ENCODE peak calls at places on chromosomes 5 and 9, in five cellular contexts. X is BJ, I is body of pancreas, F is coronary artery, E is retinal pigment epithelial cell. V is an unnamed sample.

GRCh38 chr5:9057406-9058000 is 488.4 kb downstream of the SEMA5A start:
- DNase-seq in E (no peak), I (no peak), F (no peak), X (no peak), V (no peak)

GRCh38 chr5:61171479-61171878 is 9.2 kb upstream of the SMIM15 start:
- DNase-seq in E (no peak), I (no peak), X (no peak), F (no peak), V (no peak)

GRCh38 chr9:133545494-133546286 is 11.2 kb downstream of the ADAMTSL2 start:
- DNase-seq in X (no peak), I (no peak), F (no peak), E (no peak), V (no peak)

GRCh38 chr5:50575745-50576144 is 90.7 kb upstream of the PARP8 start:
- DNase-seq in I (no peak), X (no peak), E (no peak), F (no peak), V (no peak)

GRCh38 chr9:134405527-134405926 is 79.3 kb downstream of the RXRA start:
- DNase-seq in E (no peak), F (no peak), X (no peak), I (no peak), V (no peak)

GRCh38 chr9:2018162-2018643 is 3.1 kb downstream of the SMARCA2 start:
- DNase-seq in F (no peak), E (no peak), I (no peak), X (no peak), V (no peak)

GRCh38 chr5:98031926-98032325 is 741.5 kb upstream of the RGMB start:
- DNase-seq in X (no peak), E (no peak), F (no peak), I (no peak), V (no peak)

GRCh38 chr5:16234598-16234997 is 55.0 kb upstream of the MARCHF11 start:
- DNase-seq in I (no peak), F (no peak), E (no peak), X (no peak), V (no peak)

GRCh38 chr5:170216262-170216864 is 16.4 kb upstream of the C5orf58 start:
- DNase-seq in F (no peak), I (no peak), X (no peak), E (peak; percentile 33), V (no peak)

GRCh38 chr9:96646081-96646991 is 8.8 kb downstream of the PRXL2C start:
- DNase-seq in F (no peak), I (no peak), E (no peak), X (peak; percentile 83), V (no peak)

GRCh38 chr5:150604894-150605440 is 35.5 kb upstream of the SYNPO start:
- DNase-seq in F (no peak), E (no peak), X (no peak), I (no peak), V (no peak)

GRCh38 chr9:3835393-3835792 is 309.6 kb upstream of the RFX3 start:
- DNase-seq in E (no peak), X (no peak), I (no peak), F (no peak), V (no peak)

GRCh38 chr5:133459474-133460155 is 152.7 kb downstream of the FSTL4 start:
- DNase-seq in F (no peak), X (no peak), E (no peak), I (no peak), V (no peak)

GRCh38 chr5:66454186-66455078 is 141.8 kb upstream of the MAST4 start:
- DNase-seq in X (no peak), I (peak; percentile 13), E (no peak), F (no peak), V (no peak)

GRCh38 chr9:121498150-121498486 is 1.5 kb downstream of the GGTA1 start:
- DNase-seq in I (peak; percentile 66), F (no peak), E (peak; percentile 31), X (no peak), V (no peak)

GRCh38 chr5:112931473-112931872 is 9.4 kb upstream of the REEP5 start:
- DNase-seq in X (no peak), F (no peak), E (no peak), I (no peak), V (no peak)

GRCh38 chr9:133333566-133333965 is 2.4 kb downstream of the SURF6 start:
- DNase-seq in E (no peak), I (no peak), F (no peak), X (no peak), V (peak; percentile 46)

GRCh38 chr5:10521466-10522223 is 42.2 kb upstream of the ANKRD33B start:
- DNase-seq in E (no peak), I (no peak), X (no peak), F (no peak), V (peak; percentile 36)

GRCh38 chr5:10145922-10146321 is 103.8 kb downstream of the ATPSCKMT start:
- DNase-seq in F (no peak), I (no peak), E (peak; percentile 8), X (no peak), V (no peak)

GRCh38 chr5:142404046-142404477 is 79.2 kb upstream of the SPRY4 start:
- DNase-seq in F (no peak), X (no peak), I (no peak), E (peak; percentile 97), V (no peak)
- H3K4me3 ChIP-seq in F (no peak overlapping the region), X (no peak overlapping the region), I (no peak overlapping the region), E (peak overlapping the region; percentile 41), V (no peak overlapping the region)

GRCh38 chr5:19555876-19556275 is 432.1 kb downstream of the CDH18 start:
- DNase-seq in X (no peak), F (no peak), E (no peak), I (no peak), V (no peak)

GRCh38 chr5:19555436-19555835 is 432.6 kb downstream of the CDH18 start:
- DNase-seq in I (no peak), F (no peak), E (no peak), X (no peak), V (no peak)

GRCh38 chr5:19554524-19554923 is 433.5 kb downstream of the CDH18 start:
- DNase-seq in I (no peak), F (no peak), E (no peak), X (no peak), V (no peak)
- TF ChIP-seq CTCF in I (no peak), F (no peak), E (no peak), X (no peak), V (no peak)

GRCh38 chr5:74897049-74897448 is 30.9 kb upstream of the FAM169A start:
- DNase-seq in E (no peak), F (no peak), X (no peak), I (no peak), V (no peak)
- H3K4me3 ChIP-seq in E (no peak overlapping the region), F (no peak overlapping the region), X (no peak overlapping the region), I (no peak overlapping the region), V (no peak overlapping the region)

DNA sequence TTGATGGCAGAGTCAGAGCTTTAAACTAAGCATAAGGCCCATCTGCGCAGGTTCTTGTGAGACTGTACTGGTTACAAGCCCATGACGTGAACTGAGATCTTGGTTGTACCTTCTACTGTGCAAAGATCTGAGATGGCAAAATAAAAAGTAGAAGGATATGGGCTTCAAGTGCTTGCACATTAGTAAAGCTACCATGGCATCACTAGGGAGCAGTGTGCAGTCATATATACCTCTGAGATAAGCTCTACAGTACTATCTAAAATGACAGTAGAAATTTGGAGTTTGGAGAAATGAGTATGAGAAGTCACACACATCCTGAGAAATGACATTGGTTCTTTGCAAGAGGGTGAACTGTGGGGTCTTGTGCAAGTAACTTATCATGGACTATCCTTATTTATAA is 408.2 kb upstream of the PRR16 start:
- DNase-seq in X (peak; percentile 8), F (no peak), E (no peak), I (no peak), V (no peak)
- TF ChIP-seq CTCF in X (peak; percentile 55), F (no peak), E (peak; percentile 35), I (no peak), V (no peak)

DNA sequence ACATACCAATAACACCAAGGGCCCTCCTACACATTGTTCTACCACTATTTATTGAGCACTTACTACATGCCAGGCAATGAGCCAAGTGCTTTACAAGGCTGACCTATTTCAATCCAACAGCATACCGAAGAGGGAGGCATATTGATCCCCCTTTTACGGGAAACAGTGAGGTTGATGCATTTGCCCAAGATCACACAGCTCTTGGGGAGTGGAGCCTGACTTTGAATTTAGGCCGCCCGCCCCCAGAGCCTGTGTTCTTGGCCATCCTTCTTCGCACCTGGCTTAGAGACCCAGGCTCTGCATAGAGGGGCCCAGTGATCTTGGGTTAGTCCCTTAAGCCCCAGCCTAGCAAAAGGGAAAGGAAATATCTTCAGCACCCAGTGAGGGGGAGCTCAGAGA is 158.1 kb upstream of the IER5L start:
- DNase-seq in E (no peak), I (no peak), F (no peak), X (no peak), V (no peak)
- H3K4me3 ChIP-seq in E (peak overlapping the region; percentile 18), I (no peak overlapping the region), F (peak overlapping the region; percentile 65), X (no peak overlapping the region), V (peak overlapping the region; percentile 41)

DNA sequence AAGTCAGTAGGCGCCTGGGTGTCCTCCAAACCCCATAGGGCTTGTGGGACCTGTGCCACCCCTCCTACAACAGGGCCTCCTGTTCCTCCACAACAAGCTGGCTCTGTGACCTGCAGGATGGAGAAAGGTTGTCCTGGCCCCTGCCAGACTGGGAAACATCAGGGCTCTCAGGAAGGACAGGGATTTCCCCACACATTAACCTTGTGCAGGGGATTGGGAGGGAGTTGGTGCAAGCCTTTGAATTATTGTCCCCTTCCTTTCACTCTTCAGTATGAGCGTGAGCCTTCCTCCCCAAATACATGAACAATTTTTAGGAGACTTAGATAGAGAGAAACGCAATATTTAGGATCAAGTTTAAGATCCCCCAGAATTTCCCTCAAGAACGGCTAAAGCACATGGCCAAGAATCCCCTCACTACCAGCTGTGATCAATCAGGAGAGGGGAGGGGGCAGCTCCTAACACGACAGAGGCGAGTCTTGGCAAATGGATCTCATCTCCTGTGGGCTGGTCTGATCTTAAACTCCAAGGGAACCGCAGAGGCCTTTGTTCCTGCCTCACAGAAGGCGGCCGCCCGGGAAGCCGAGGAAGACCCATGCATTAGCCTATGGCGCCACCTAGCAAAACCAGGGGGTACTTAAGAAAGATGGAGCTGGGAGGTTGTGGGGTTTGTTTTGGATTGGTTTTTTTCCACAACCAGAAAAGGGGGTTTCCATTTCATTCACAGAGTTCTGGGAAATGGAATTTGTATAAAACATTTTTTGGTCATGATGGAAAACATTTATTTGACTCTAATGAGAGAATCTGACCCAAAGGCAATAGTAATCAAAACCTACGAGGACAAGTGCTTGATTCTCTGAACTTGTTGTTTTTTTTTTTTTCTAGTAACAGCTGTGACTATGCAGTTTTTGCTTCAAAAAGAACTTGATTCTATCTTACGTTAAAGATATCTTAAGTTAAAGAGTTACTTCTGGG is 36.1 kb upstream of the OSMR start:
- DNase-seq in I (peak; percentile 80), F (peak; percentile 84), E (peak; percentile 52), X (peak; percentile 30), V (peak; percentile 77)
- TF ChIP-seq CTCF in I (peak; percentile 89), F (peak; percentile 49), E (peak; percentile 87), X (peak; percentile 91), V (peak; percentile 71)

DNA sequence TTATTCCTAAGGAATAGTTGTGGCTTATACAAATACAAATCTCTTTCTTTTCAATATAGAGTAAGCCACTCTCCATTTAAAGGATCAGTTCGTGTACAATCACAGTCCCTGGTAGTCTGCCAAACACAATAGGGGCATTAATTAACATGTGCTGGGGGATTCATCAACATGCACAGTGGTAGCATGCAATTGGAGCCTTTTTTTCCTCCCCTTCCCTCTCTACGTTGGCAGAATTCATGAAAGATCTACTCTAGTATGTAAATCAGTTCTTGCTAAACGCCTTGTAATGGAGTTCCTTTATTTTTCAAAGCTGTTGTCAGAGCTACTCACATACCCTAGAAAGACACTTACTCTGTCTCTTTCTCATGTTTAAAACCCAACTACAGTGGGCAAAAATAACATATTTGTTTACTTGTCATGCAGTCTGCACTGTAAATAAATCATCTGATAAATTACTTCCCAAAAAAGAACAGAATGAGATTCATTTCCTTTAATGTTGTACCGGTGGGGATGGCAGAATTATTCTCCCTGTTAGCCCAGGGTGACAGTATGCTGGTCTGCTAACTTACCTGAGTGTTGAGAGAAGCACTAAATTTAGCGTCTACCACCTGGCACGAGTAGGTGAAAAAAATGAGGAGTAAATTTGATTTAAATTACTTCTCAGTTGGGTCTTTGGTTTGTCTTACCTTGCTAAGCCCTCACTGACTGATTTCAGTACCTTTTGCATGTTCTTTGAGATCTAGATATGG is 341.5 kb upstream of the CCNH start:
- DNase-seq in X (no peak), E (no peak), I (no peak), F (no peak), V (no peak)
- H3K4me3 ChIP-seq in X (no peak overlapping the region), E (no peak overlapping the region), I (no peak overlapping the region), F (no peak overlapping the region), V (no peak overlapping the region)